ENCODE peak calls at places on chromosomes 5 and 9, in six cellular contexts. X, B, F, Q, K and V are unnamed samples.

GRCh38 chr5:154264549-154265196 is 74.1 kb downstream of the GALNT10 start:
- DNase-seq in F (no peak), X (no peak), Q (no peak), K (no peak), B (no peak), V (no peak)

GRCh38 chr9:70868661-70869652 is 252.5 kb downstream of the TRPM3 start:
- DNase-seq in F (no peak), Q (peak), B (no peak), X (peak), K (no peak), V (no peak)

GRCh38 chr9:72633966-72634365 is 112.6 kb downstream of the TMC1 start:
- DNase-seq in X (no peak), B (no peak), K (no peak), Q (peak), F (no peak), V (no peak)

GRCh38 chr5:181260720-181261319 is at the start of gene TRIM52:
- DNase-seq in Q (peak), X (peak), K (peak), F (peak), B (no peak), V (peak)

GRCh38 chr5:93594591-93595419 is 11.8 kb downstream of the NR2F1 start:
- DNase-seq in Q (no peak), B (no peak), X (peak), K (no peak), F (no peak), V (no peak)

GRCh38 chr9:120398286-120398685 is 181.7 kb downstream of the CDK5RAP2 start:
- DNase-seq in B (no peak), K (no peak), Q (no peak), X (no peak), F (no peak), V (no peak)

GRCh38 chr9:115022760-115023434 is 92.5 kb upstream of the TNFSF8 start:
- DNase-seq in B (no peak), Q (peak), F (no peak), K (peak), X (no peak), V (no peak)

GRCh38 chr5:160348080-160348479 is 22.3 kb downstream of the C1QTNF2 start:
- DNase-seq in X (no peak), Q (no peak), F (no peak), B (no peak), K (no peak), V (no peak)

GRCh38 chr9:127361561-127361960 is 35.4 kb upstream of the SLC2A8 start:
- DNase-seq in K (no peak), F (no peak), X (no peak), B (no peak), Q (no peak), V (no peak)

GRCh38 chr9:98256632-98257218 is 1.3 kb upstream of the TBC1D2 start:
- DNase-seq in K (no peak), B (peak), Q (no peak), F (peak), X (no peak), V (no peak)

GRCh38 chr5:55456216-55456895 is 78.4 kb downstream of the PLPP1 start:
- DNase-seq in Q (peak), X (no peak), K (no peak), F (no peak), B (no peak), V (no peak)

GRCh38 chr5:179406031-179406681 is 60.9 kb upstream of the ADAMTS2 start:
- DNase-seq in K (no peak), Q (no peak), F (no peak), X (no peak), B (no peak), V (no peak)

GRCh38 chr5:32390819-32391591 is 53.5 kb downstream of the ZFR start:
- DNase-seq in Q (peak), X (no peak), F (no peak), B (no peak), K (peak), V (no peak)

GRCh38 chr5:67181648-67182218 is 14.9 kb downstream of the CD180 start:
- DNase-seq in Q (no peak), K (no peak), F (no peak), X (peak), B (no peak), V (no peak)

GRCh38 chr9:76634356-76635054 is 129.7 kb upstream of the PCA3 start:
- DNase-seq in K (no peak), F (no peak), X (no peak), B (no peak), Q (peak), V (no peak)

GRCh38 chr5:132736853-132737833 is at the start of gene KIF3A:
- DNase-seq in X (peak), Q (peak), F (peak), B (peak), K (peak), V (peak)

GRCh38 chr5:79416499-79416898 is 97.4 kb downstream of the HOMER1 start:
- DNase-seq in F (peak), Q (peak), K (no peak), B (no peak), X (no peak), V (peak)

GRCh38 chr5:111348659-111349058 is 124.5 kb downstream of the CAMK4 start:
- DNase-seq in K (no peak), X (no peak), B (no peak), Q (no peak), F (no peak), V (no peak)

GRCh38 chr5:72212171-72212570 is 104.9 kb downstream of the MAP1B start:
- DNase-seq in K (no peak), X (no peak), B (no peak), Q (no peak), F (no peak), V (no peak)

GRCh38 chr5:19987594-19988345 is at the start of gene CDH18:
- DNase-seq in K (peak), F (no peak), Q (peak), X (peak), B (peak), V (no peak)

GRCh38 chr5:4893063-4893744 is 246.9 kb upstream of the ADAMTS16 start:
- DNase-seq in F (no peak), B (no peak), X (no peak), Q (no peak), K (no peak), V (no peak)

GRCh38 chr5:137604348-137605095 is 105.4 kb upstream of the SPOCK1 start:
- DNase-seq in X (peak), Q (no peak), B (peak), F (no peak), K (no peak), V (no peak)

GRCh38 chr9:87446527-87446926 is 51.1 kb upstream of the DAPK1 start:
- DNase-seq in X (no peak), K (no peak), B (no peak), Q (no peak), F (no peak), V (no peak)

GRCh38 chr5:149803641-149804468 is 73.7 kb downstream of the PPARGC1B start:
- DNase-seq in X (no peak), F (no peak), Q (no peak), K (no peak), B (no peak), V (no peak)

GRCh38 chr9:132488611-132489010 is 78.6 kb downstream of the CFAP77 start:
- DNase-seq in F (no peak), Q (no peak), K (no peak), X (no peak), B (peak), V (no peak)

GRCh38 chr5:60101561-60101960 is 208.0 kb upstream of the PDE4D start:
- DNase-seq in Q (no peak), B (no peak), K (no peak), F (no peak), X (no peak), V (no peak)

GRCh38 chr9:93094294-93095204 is 1.5 kb upstream of the CARD19 start:
- DNase-seq in F (peak), K (no peak), X (no peak), Q (no peak), B (no peak), V (peak)

GRCh38 chr5:90182726-90183125 is 226.8 kb downstream of the CETN3 start:
- DNase-seq in F (no peak), B (no peak), K (no peak), X (no peak), Q (no peak), V (no peak)

GRCh38 chr9:113949206-113950078 is 73.3 kb downstream of the ZNF618 start:
- DNase-seq in F (no peak), K (no peak), Q (no peak), X (peak), B (no peak), V (no peak)

GRCh38 chr5:168085321-168086040 is 206.0 kb upstream of the WWC1 start:
- DNase-seq in F (no peak), B (no peak), X (no peak), K (no peak), Q (peak), V (no peak)

GRCh38 chr5:135392256-135392655 is 6.8 kb downstream of the MACROH2A1 start:
- DNase-seq in B (no peak), X (no peak), K (no peak), Q (peak), F (no peak), V (no peak)

GRCh38 chr9:121105531-121105930 is 30.8 kb downstream of the CNTRL start:
- DNase-seq in Q (no peak), F (no peak), B (no peak), K (no peak), X (no peak), V (no peak)

GRCh38 chr9:80485420-80485819 is 913.7 kb downstream of the TLE4 start:
- DNase-seq in X (no peak), K (no peak), Q (no peak), F (no peak), B (no peak), V (no peak)

GRCh38 chr9:72998363-72998762 is 45.5 kb upstream of the ALDH1A1 start:
- DNase-seq in X (no peak), Q (no peak), K (no peak), B (no peak), F (no peak), V (no peak)

GRCh38 chr5:62093981-62094380 is 212.0 kb upstream of the KIF2A start:
- DNase-seq in Q (no peak), X (peak), F (no peak), B (peak), K (peak), V (no peak)

GRCh38 chr5:66872688-66873333 is 276.6 kb downstream of the MAST4 start:
- DNase-seq in F (no peak), B (no peak), X (no peak), Q (no peak), K (no peak), V (no peak)

GRCh38 chr9:111955048-111955447 is 58.4 kb downstream of the UGCG start:
- DNase-seq in B (peak), X (no peak), K (no peak), F (no peak), Q (no peak), V (no peak)